ENCODE peak calls at places on chromosome 2, in four cellular contexts. P is HCT116, R is SK-N-SH, L is fibroblast of lung. W is an unnamed sample.

GRCh38 chr2:134140251-134140661 is 113.6 kb upstream of the MGAT5 start:
- DNase-seq in R (no peak), P (no peak), L (no peak), W (no peak)

GRCh38 chr2:194723446-194723845 is 933.6 kb upstream of the SLC39A10 start:
- DNase-seq in R (no peak), L (no peak), P (no peak), W (no peak)

GRCh38 chr2:101120124-101120996 is 30.8 kb downstream of the TBC1D8 start:
- DNase-seq in L (peak), R (no peak), P (peak), W (no peak)

GRCh38 chr2:40244251-40245010 is 207.5 kb downstream of the SLC8A1 start:
- DNase-seq in L (peak), R (peak), P (peak), W (peak)

GRCh38 chr2:105388971-105389381 is 9.9 kb downstream of the FHL2 start:
- DNase-seq in R (no peak), L (peak), P (no peak), W (no peak)

GRCh38 chr2:68414862-68415261 is 49.8 kb downstream of the PLEK start:
- DNase-seq in R (no peak), L (no peak), P (no peak), W (no peak)

GRCh38 chr2:101828267-101829017 is 130.9 kb downstream of the MAP4K4 start:
- DNase-seq in L (peak), R (no peak), P (no peak), W (peak)

GRCh38 chr2:191521608-191522208 is 156.2 kb upstream of the NABP1 start:
- DNase-seq in P (peak), R (peak), L (peak), W (peak)

GRCh38 chr2:133802366-133802765 is 234.1 kb upstream of the NCKAP5 start:
- DNase-seq in R (no peak), P (no peak), L (no peak), W (no peak)

GRCh38 chr2:206920936-206921335 is 18.4 kb upstream of the CPO start:
- DNase-seq in R (no peak), L (no peak), P (no peak), W (no peak)

GRCh38 chr2:96554293-96555145 is 18.0 kb downstream of the ARID5A start:
- DNase-seq in P (peak), R (peak), L (peak), W (peak)

GRCh38 chr2:159030674-159031380 is 62.4 kb downstream of the TANC1 start:
- DNase-seq in R (peak), L (peak), P (peak), W (no peak)

GRCh38 chr2:28269019-28269784 is 123.5 kb upstream of the FOSL2 start:
- DNase-seq in P (peak), R (peak), L (peak), W (no peak)

GRCh38 chr2:147688252-147688651 is 156.6 kb upstream of the ACVR2A start:
- DNase-seq in P (no peak), L (peak), R (no peak), W (no peak)

GRCh38 chr2:33380661-33381183 is 95.7 kb upstream of the RASGRP3 start:
- DNase-seq in P (no peak), R (no peak), L (no peak), W (no peak)

GRCh38 chr2:152431370-152432098 is 96.6 kb downstream of the FMNL2 start:
- DNase-seq in R (no peak), P (no peak), L (no peak), W (no peak)

GRCh38 chr2:163732718-163733117 is 3.1 kb downstream of the FIGN start:
- DNase-seq in P (no peak), L (peak), R (no peak), W (no peak)

GRCh38 chr2:8570637-8571036 is 111.2 kb upstream of the ID2 start:
- DNase-seq in L (no peak), P (no peak), R (no peak), W (no peak)

GRCh38 chr2:45697190-45697589 is 45.7 kb downstream of the PRKCE start:
- DNase-seq in P (no peak), L (no peak), R (no peak), W (no peak)

GRCh38 chr2:3476386-3477033 is 42.8 kb downstream of the ADI1 start:
- DNase-seq in L (peak), R (no peak), P (no peak), W (no peak)

GRCh38 chr2:221969087-221969829 is 329.5 kb downstream of the PAX3 start:
- DNase-seq in L (peak), P (peak), R (peak), W (peak)

GRCh38 chr2:126177479-126177878 is 478.5 kb upstream of the GYPC start:
- DNase-seq in P (no peak), R (no peak), L (no peak), W (no peak)

GRCh38 chr2:178542161-178542560 is 61.9 kb downstream of the PLEKHA3 start:
- DNase-seq in R (no peak), P (no peak), L (no peak), W (no peak)

DNA sequence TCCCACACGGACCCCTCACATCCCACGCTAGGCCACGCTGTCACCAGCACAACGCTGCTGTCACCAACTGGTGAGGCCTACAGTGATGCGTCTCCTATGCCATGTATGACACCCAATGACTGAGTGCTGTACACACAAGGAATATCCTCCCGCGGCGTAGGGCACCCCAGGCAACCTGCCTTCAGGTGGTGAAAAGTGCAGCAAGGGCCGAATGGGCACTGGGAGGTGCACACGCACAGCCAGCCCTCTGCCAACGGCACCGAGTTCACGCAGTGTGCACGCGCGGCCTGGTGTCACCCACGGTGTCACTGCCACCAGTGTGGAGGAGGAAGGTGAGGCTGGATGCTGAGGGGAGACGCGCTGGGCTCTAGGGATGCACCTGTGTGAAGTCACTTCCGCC is 4.5 kb downstream of the HS1BP3 start:
- DNase-seq in L (no peak), R (no peak), P (no peak), W (no peak)
- H3K4me2 ChIP-seq in L (no peak), R (no peak), P (no peak), W (no peak)

GRCh38 chr2:238087211-238087610 is 12.9 kb upstream of the ESPNL start:
- DNase-seq in L (no peak), P (no peak), R (no peak), W (peak)
- H3K27ac ChIP-seq in L (no peak), P (no peak), R (no peak), W (no peak)

GRCh38 chr2:190467575-190468083 is 59.5 kb downstream of the MFSD6 start:
- DNase-seq in R (no peak), P (no peak), L (peak), W (peak)
- H3K4me2 ChIP-seq in R (peak), P (no peak), L (peak), W (peak)

DNA sequence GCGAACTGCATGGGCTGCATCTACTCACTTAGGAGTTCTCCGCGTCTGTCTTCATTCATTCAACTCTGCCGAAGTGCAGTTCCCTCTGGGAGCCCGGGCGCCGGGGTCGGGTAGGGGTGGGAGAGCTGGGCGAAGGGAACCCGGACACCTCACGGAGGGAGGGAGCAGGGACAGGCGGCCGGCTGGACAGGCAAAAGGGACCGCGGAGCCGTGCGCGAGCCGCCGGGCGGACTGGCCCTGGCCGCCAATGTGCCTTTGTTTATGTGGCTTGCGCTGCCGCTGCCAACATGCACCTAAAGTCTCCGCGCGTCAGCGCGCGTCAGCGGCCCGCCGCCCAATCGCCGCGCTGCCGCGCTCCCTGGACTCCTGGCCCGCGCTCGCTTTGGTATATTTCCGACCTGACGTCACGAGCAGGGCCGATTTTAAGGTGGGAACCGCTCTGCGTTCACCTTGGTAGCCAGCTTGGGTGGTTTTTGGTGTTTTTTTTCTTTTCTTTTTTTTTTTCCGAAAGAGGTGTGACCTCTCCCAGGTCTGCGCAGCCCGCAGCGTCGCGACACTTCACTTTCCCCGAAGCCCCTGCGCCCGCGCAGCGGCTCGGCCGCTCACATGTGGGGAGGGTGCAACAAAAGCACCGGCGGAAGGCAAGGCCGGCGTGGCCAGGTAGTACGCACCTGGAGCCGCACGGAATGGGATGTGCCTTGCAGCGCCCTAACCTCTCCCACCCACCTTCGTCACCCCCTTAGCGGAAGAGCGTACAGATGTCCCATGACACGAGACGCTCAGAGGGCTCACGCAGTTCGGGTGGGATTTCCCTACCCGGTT is at the start of gene NR4A2:
- DNase-seq in R (peak), P (peak), L (peak), W (no peak)
- H3K27ac ChIP-seq in R (peak), P (peak), L (peak), W (no peak)

GRCh38 chr2:161068670-161069069 is 91.6 kb upstream of the TANK start:
- DNase-seq in R (no peak), P (no peak), L (peak), W (no peak)
- H3K4me2 ChIP-seq in R (no peak), P (no peak), L (no peak), W (no peak)

GRCh38 chr2:142037744-142038143 is 93.1 kb downstream of the LRP1B start:
- DNase-seq in R (no peak), P (no peak), L (peak), W (no peak)
- H3K27ac ChIP-seq in R (no peak), P (no peak), L (no peak), W (no peak)

DNA sequence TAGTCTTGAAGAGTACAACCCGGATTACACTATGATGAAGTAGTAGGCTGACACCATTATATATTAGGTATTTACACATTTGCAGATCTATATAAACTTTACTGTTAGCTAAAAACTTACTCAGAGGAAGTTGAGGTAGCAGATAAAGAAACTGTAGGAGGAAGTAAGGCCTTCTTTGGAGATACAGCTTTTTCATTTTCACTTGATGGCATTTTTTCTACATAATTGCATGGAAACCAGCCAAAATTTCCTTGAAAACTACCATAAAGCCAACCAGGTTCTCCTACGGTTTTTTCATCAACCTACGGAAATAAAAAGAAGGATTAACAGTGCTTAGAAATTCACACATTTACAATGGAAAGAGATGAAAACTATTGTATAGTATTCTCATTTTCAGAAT is 86.6 kb downstream of the FAM228A start:
- DNase-seq in P (no peak), L (no peak), R (no peak), W (no peak)
- H3K4me2 ChIP-seq in P (no peak), L (no peak), R (no peak), W (no peak)

GRCh38 chr2:82790277-82791021 is 1668.6 kb downstream of the SUCLG1 start:
- DNase-seq in L (peak), R (no peak), P (no peak), W (no peak)
- H3K27ac ChIP-seq in L (no peak), R (no peak), P (no peak), W (no peak)

W was measured in OCI-LY7.